ENCODE peak calls at places on chromosomes 16 and 17, in five cellular contexts. W is trophoblast cell, Q is IMR-90, T is H1, F is neuronal stem cell. B is an unnamed sample.

GRCh38 chr17:39264119-39264518 is 38.4 kb upstream of the STAC2 start:
- DNase-seq in W (no peak), T (no peak), Q (no peak), F (no peak), B (no peak)

GRCh38 chr17:64608571-64608981 is 53.5 kb downstream of the SMURF2 start:
- DNase-seq in F (no peak), W (no peak), Q (peak; percentile 58), T (no peak), B (peak; percentile 68)

GRCh38 chr16:29007865-29008593 is 23.2 kb downstream of the LAT start:
- DNase-seq in T (no peak), Q (peak; percentile 90), F (no peak), W (no peak), B (no peak)

GRCh38 chr17:41885733-41886132 is 20.5 kb upstream of the KLHL11 start:
- DNase-seq in W (no peak), F (peak; percentile 66), Q (no peak), T (no peak), B (no peak)

GRCh38 chr17:39152134-39152884 is 872 bp upstream of the PLXDC1 start:
- DNase-seq in F (peak; percentile 37), Q (no peak), W (no peak), T (no peak), B (no peak)

GRCh38 chr17:512926-513325 is 160.3 kb upstream of the RPH3AL start:
- DNase-seq in W (no peak), Q (peak; percentile 11), T (no peak), F (no peak), B (peak; percentile 56)

GRCh38 chr17:52064791-52065211 is 93.7 kb downstream of the CA10 start:
- DNase-seq in Q (no peak), W (no peak), F (no peak), T (no peak), B (no peak)

GRCh38 chr17:63837480-63837879 is 5.0 kb downstream of the SMARCD2 start:
- DNase-seq in W (no peak), T (no peak), F (no peak), Q (no peak), B (no peak)

GRCh38 chr16:85901760-85902365 is 2.9 kb downstream of the IRF8 start:
- DNase-seq in Q (no peak), F (no peak), T (no peak), W (no peak), B (no peak)

GRCh38 chr16:7976125-7976524 is 614.2 kb downstream of the TMEM114 start:
- DNase-seq in Q (no peak), T (no peak), W (no peak), F (no peak), B (no peak)

GRCh38 chr17:31678431-31678830 is 180.6 kb downstream of the COPRS start:
- DNase-seq in Q (peak; percentile 41), T (no peak), F (no peak), W (no peak), B (peak; percentile 63)

GRCh38 chr16:86283944-86284343 is 226.4 kb upstream of the FOXF1 start:
- DNase-seq in T (no peak), F (no peak), Q (no peak), W (no peak), B (no peak)

GRCh38 chr17:688100-688989 is 26.3 kb downstream of the VPS53 start:
- DNase-seq in T (no peak), W (no peak), F (no peak), Q (peak; percentile 41), B (peak; percentile 55)

GRCh38 chr16:53159781-53160436 is 105.1 kb downstream of the CHD9 start:
- DNase-seq in F (peak; percentile 37), T (no peak), W (peak; percentile 3), Q (peak; percentile 62), B (peak; percentile 75)

GRCh38 chr16:10736926-10737625 is 6.6 kb upstream of the NUBP1 start:
- DNase-seq in F (peak; percentile 69), T (peak; percentile 29), W (peak; percentile 50), Q (peak; percentile 61), B (peak; percentile 68)

GRCh38 chr16:57994778-57995177 is 5.7 kb downstream of the ZNF319 start:
- DNase-seq in T (no peak), W (peak; percentile 69), F (no peak), Q (peak; percentile 25), B (peak; percentile 49)

GRCh38 chr16:68086336-68086821 is 1.2 kb downstream of the NFATC3 start:
- DNase-seq in Q (peak; percentile 59), F (no peak), T (no peak), W (no peak), B (peak; percentile 71)

GRCh38 chr17:48261297-48261880 is 153.8 kb downstream of the SNX11 start:
- DNase-seq in F (peak; percentile 24), T (peak; percentile 57), W (peak; percentile 7), Q (peak; percentile 11), B (peak; percentile 65)

GRCh38 chr16:1427473-1428461 is 3.1 kb upstream of the PERCC1 start:
- DNase-seq in W (no peak), Q (no peak), T (no peak), F (no peak), B (no peak)

GRCh38 chr17:46733837-46734516 is 84.5 kb downstream of the WNT3 start:
- DNase-seq in W (no peak), Q (peak; percentile 69), T (no peak), F (no peak), B (peak; percentile 46)

GRCh38 chr17:67016039-67016762 is 28.2 kb upstream of the CACNG1 start:
- DNase-seq in Q (no peak), T (peak; percentile 19), F (no peak), W (no peak), B (no peak)

GRCh38 chr17:38706625-38707298 is 1.7 kb downstream of the MLLT6 start:
- DNase-seq in Q (no peak), T (no peak), W (peak; percentile 12), F (no peak), B (peak; percentile 27)

GRCh38 chr17:28874750-28875149 is 19.9 kb downstream of the ERAL1 start:
- DNase-seq in Q (no peak), T (no peak), F (no peak), W (no peak), B (no peak)

GRCh38 chr17:2239882-2240430 is 63.6 kb downstream of the SMG6 start:
- DNase-seq in Q (peak; percentile 96), T (no peak), F (no peak), W (peak; percentile 63), B (peak; percentile 89)

GRCh38 chr17:2239170-2239551 is 64.4 kb downstream of the SMG6 start:
- DNase-seq in Q (no peak), F (no peak), T (no peak), W (no peak), B (no peak)

GRCh38 chr17:2237521-2237921 is 66.1 kb downstream of the SMG6 start:
- DNase-seq in W (no peak), Q (no peak), F (no peak), T (no peak), B (peak; percentile 64)

GRCh38 chr17:2237960-2238359 is 65.6 kb downstream of the SMG6 start:
- DNase-seq in W (no peak), Q (no peak), F (no peak), T (no peak), B (no peak)

DNA sequence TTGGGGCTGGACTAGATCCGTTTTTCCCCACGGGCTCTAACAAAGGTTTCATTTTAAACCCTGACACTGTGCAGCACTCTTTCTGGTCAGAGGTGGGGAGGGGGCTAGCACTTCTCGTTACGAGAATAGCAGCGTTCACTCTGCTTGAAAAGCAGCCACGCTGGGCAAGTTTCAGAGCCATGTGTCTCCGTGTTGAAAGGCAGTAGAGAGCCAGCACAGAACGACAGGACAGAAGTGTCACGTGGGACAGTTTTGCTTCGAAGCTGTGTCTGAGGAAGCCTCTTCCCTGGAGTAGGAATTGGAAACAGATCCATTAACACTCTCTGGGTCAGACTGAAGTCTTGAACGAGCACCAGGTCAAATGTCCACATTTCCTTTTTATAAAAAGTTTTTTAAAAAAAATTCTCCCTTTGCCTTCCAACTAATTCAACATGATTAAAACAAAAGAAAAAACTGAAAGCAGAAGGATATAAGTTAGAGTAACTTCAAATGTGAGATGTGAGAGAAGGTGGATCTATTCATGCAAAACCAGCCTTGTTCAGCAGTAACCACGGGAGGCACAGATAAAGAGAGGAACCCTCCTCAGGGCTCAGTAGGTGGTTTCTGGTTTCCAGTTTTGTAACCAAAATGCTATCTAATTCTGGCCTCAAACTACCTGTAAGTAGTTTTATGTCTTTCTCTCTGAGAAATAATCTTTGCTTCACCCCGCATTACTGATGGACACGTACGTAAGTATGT is 65.0 kb downstream of the SMG6 start:
- DNase-seq in W (no peak), T (no peak), F (no peak), Q (no peak), B (peak; percentile 65)
- H3K4me3 ChIP-seq in W (no peak overlapping the region), T (no peak overlapping the region), F (no peak overlapping the region), Q (no peak overlapping the region), B (no peak overlapping the region)

DNA sequence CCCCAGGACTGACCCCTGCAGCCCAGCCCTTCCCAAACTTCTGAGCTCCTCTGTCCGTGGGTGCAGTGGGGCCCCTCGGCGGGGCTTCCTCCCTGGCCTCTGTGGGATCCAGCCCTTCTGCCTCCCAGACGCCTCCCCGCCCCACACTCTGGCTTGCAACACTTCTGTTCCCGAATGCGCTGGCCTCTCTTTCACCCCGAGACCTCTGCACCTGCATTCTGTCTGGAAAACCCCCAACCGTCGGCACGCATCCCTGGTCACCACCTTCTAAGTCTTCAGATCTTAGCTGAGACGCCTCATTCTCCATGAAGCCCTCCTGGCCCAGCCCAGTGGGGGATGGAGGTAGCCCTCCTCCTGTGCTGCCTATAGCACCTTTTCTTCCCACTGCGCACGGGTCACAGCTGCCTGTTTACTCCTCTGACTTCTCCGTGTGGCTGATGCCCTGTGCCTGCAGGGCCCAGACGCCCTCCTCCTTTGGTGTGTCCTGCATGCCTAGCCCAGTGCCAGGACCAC is 26.4 kb downstream of the TMEM235 start:
- DNase-seq in F (no peak), Q (peak; percentile 13), W (peak; percentile 10), T (no peak), B (peak; percentile 82)
- H2AK5ac ChIP-seq in F (peak overlapping the region; percentile 97), Q (no peak overlapping the region), W (peak overlapping the region; percentile 65), T (peak overlapping the region; percentile 70), B (peak overlapping the region; percentile 64)

DNA sequence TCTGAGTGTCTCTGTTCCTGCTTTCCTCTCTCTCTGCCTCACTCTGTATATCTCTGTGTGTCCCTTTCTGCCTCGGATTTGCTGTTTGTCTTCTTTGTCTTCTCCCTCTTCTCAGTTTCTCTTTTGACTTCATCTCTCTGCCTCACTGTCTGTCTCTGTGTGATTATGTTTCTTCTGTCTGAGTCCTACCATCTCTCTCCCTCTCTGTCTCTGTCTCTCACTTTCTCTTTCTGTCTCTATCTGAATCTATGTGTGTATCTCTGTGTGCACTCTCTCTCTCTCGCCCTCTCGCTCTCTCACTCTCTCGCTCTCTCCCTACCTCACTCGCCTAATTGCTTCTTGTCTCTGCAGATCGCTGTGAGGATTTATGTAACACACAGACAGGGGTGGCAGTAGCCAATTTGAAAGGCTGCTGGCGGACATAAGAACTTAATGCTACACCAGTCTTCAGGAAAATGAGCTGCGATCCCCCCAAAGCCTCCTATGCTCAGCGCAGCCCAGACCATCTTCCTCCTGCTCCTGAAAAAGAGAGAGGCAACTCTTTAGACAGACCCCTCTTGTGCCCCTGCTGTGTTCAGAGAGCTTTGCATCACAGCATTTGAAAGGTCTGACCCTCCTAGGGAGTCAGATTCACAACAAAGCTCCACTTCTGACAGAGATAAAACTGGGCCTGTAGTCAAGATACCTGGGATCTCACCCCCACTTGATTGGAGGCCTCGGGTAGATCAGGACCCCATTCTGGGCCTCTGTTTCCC is 140.9 kb downstream of the CCT6B start:
- DNase-seq in Q (no peak), T (no peak), F (no peak), W (no peak), B (no peak)
- H3K4me3 ChIP-seq in Q (no peak overlapping the region), T (no peak overlapping the region), F (no peak overlapping the region), W (no peak overlapping the region), B (no peak overlapping the region)

DNA sequence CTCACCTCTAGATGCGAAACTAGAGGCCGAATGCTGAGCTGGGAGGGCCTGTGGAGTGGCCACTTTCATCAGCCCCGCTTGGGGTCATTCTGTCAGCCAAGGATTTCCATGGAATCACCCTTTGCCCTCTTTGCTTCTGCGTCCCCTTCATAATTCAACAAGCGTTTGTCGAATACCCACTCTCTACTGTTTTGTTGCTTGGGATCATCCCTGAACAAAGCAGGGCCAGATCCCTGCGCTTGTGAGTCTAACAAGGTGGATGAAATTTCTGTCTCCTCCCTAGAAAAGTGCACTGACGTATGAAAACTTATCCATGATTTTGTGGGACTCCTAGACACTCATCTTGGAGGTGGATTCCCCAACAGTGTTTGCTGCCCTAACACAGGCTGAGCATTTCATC is 3.3 kb upstream of the SLC12A3 start:
- DNase-seq in W (no peak), F (no peak), T (no peak), Q (no peak), B (no peak)
- H2AK5ac ChIP-seq in W (no peak overlapping the region), F (no peak overlapping the region), T (no peak overlapping the region), Q (no peak overlapping the region), B (peak overlapping the region; percentile 44)

B was measured in mesenchymal stem cell.